ENCODE peak calls at places on chromosomes 1 and 21, in five cellular contexts. One of them, this sample, is unnamed.

GRCh38 chr1:161473363-161473762 is 31.9 kb upstream of the FCGR2A start:
- DNase-seq in right lobe of liver: no peak
- DNase-seq in suprapubic skin: no peak
- DNase-seq in GM12892: no peak
- DNase-seq in heart left ventricle: no peak
- DNase-seq in this sample: peak

GRCh38 chr1:68111804-68112436 is 61.5 kb upstream of the DIRAS3 start:
- DNase-seq in GM12892: no peak
- DNase-seq in right lobe of liver: no peak
- DNase-seq in suprapubic skin: no peak
- DNase-seq in heart left ventricle: peak
- DNase-seq in this sample: peak

GRCh38 chr1:183652107-183652506 is 1.0 kb downstream of the APOBEC4 start:
- DNase-seq in right lobe of liver: no peak
- DNase-seq in GM12892: no peak
- DNase-seq in heart left ventricle: no peak
- DNase-seq in suprapubic skin: no peak
- DNase-seq in this sample: no peak

GRCh38 chr1:12078938-12079861 is 16.1 kb downstream of the TNFRSF8 start:
- DNase-seq in heart left ventricle: no peak
- DNase-seq in right lobe of liver: no peak
- DNase-seq in suprapubic skin: no peak
- DNase-seq in GM12892: peak
- DNase-seq in this sample: peak

GRCh38 chr21:15289896-15290841 is 225.4 kb upstream of the NRIP1 start:
- DNase-seq in right lobe of liver: no peak
- DNase-seq in suprapubic skin: no peak
- DNase-seq in heart left ventricle: peak
- DNase-seq in GM12892: no peak
- DNase-seq in this sample: peak

GRCh38 chr1:78291443-78291842 is 199.3 kb upstream of the PTGFR start:
- DNase-seq in GM12892: no peak
- DNase-seq in heart left ventricle: no peak
- DNase-seq in right lobe of liver: no peak
- DNase-seq in suprapubic skin: no peak
- DNase-seq in this sample: no peak

GRCh38 chr1:159781992-159782391 is 1.2 kb downstream of the DUSP23 start:
- DNase-seq in right lobe of liver: no peak
- DNase-seq in suprapubic skin: no peak
- DNase-seq in GM12892: no peak
- DNase-seq in heart left ventricle: no peak
- DNase-seq in this sample: no peak

GRCh38 chr1:185363205-185363604 is 46.2 kb upstream of the IVNS1ABP start:
- DNase-seq in suprapubic skin: no peak
- DNase-seq in right lobe of liver: no peak
- DNase-seq in GM12892: no peak
- DNase-seq in heart left ventricle: no peak
- DNase-seq in this sample: no peak

GRCh38 chr1:203316626-203317093 is 11.3 kb downstream of the BTG2 start:
- DNase-seq in right lobe of liver: no peak
- DNase-seq in heart left ventricle: no peak
- DNase-seq in GM12892: no peak
- DNase-seq in suprapubic skin: no peak
- DNase-seq in this sample: no peak

GRCh38 chr1:161013591-161014513 is 7.1 kb downstream of the F11R start:
- DNase-seq in heart left ventricle: peak
- DNase-seq in right lobe of liver: peak
- DNase-seq in GM12892: peak
- DNase-seq in suprapubic skin: peak
- DNase-seq in this sample: no peak

GRCh38 chr1:39352881-39353280 is 138.6 kb upstream of the BMP8A start:
- DNase-seq in GM12892: no peak
- DNase-seq in suprapubic skin: no peak
- DNase-seq in right lobe of liver: no peak
- DNase-seq in heart left ventricle: no peak
- DNase-seq in this sample: no peak

GRCh38 chr1:43232071-43232470 is 37.7 kb upstream of the TMEM125 start:
- DNase-seq in heart left ventricle: no peak
- DNase-seq in suprapubic skin: no peak
- DNase-seq in GM12892: no peak
- DNase-seq in right lobe of liver: no peak
- DNase-seq in this sample: peak

GRCh38 chr1:168303716-168304540 is 23.3 kb downstream of the TBX19 start:
- DNase-seq in right lobe of liver: no peak
- DNase-seq in heart left ventricle: no peak
- DNase-seq in suprapubic skin: no peak
- DNase-seq in GM12892: no peak
- DNase-seq in this sample: no peak

GRCh38 chr1:90104941-90105593 is 110.2 kb downstream of the ZNF326 start:
- DNase-seq in GM12892: no peak
- DNase-seq in suprapubic skin: no peak
- DNase-seq in right lobe of liver: no peak
- DNase-seq in heart left ventricle: no peak
- DNase-seq in this sample: no peak

GRCh38 chr1:78088486-78088885 is 42.7 kb downstream of the GIPC2 start:
- DNase-seq in heart left ventricle: no peak
- DNase-seq in GM12892: no peak
- DNase-seq in right lobe of liver: no peak
- DNase-seq in suprapubic skin: no peak
- DNase-seq in this sample: no peak

GRCh38 chr1:54323324-54323739 is 82.9 kb downstream of the SSBP3 start:
- DNase-seq in heart left ventricle: no peak
- DNase-seq in right lobe of liver: peak
- DNase-seq in suprapubic skin: no peak
- DNase-seq in GM12892: no peak
- DNase-seq in this sample: no peak

GRCh38 chr21:45528028-45528705 is 14.1 kb downstream of the SLC19A1 start:
- DNase-seq in suprapubic skin: peak
- DNase-seq in right lobe of liver: peak
- DNase-seq in heart left ventricle: peak
- DNase-seq in GM12892: no peak
- DNase-seq in this sample: no peak

GRCh38 chr21:35265170-35265877 is 216.2 kb upstream of the RUNX1 start:
- DNase-seq in right lobe of liver: no peak
- DNase-seq in heart left ventricle: no peak
- DNase-seq in suprapubic skin: no peak
- DNase-seq in GM12892: no peak
- DNase-seq in this sample: no peak

GRCh38 chr1:183877321-183877720 is 72.4 kb downstream of the RGL1 start:
- DNase-seq in suprapubic skin: no peak
- DNase-seq in right lobe of liver: no peak
- DNase-seq in heart left ventricle: peak
- DNase-seq in GM12892: no peak
- DNase-seq in this sample: no peak

GRCh38 chr1:182556279-182556678 is 32.8 kb downstream of the RNASEL start:
- DNase-seq in GM12892: no peak
- DNase-seq in right lobe of liver: no peak
- DNase-seq in suprapubic skin: no peak
- DNase-seq in heart left ventricle: no peak
- DNase-seq in this sample: no peak

GRCh38 chr1:222077191-222077590 is 335.3 kb upstream of the DUSP10 start:
- DNase-seq in GM12892: no peak
- DNase-seq in heart left ventricle: no peak
- DNase-seq in suprapubic skin: no peak
- DNase-seq in right lobe of liver: no peak
- DNase-seq in this sample: no peak

GRCh38 chr1:98210563-98210962 is 289.7 kb upstream of the DPYD start:
- DNase-seq in suprapubic skin: no peak
- DNase-seq in right lobe of liver: no peak
- DNase-seq in heart left ventricle: no peak
- DNase-seq in GM12892: no peak
- DNase-seq in this sample: no peak

GRCh38 chr1:208430220-208430619 is 186.0 kb upstream of the PLXNA2 start:
- DNase-seq in suprapubic skin: no peak
- DNase-seq in GM12892: no peak
- DNase-seq in heart left ventricle: no peak
- DNase-seq in right lobe of liver: no peak
- DNase-seq in this sample: no peak

GRCh38 chr1:38500352-38500751 is 359.2 kb downstream of the RRAGC start:
- DNase-seq in heart left ventricle: no peak
- DNase-seq in GM12892: no peak
- DNase-seq in suprapubic skin: no peak
- DNase-seq in right lobe of liver: no peak
- DNase-seq in this sample: no peak

GRCh38 chr1:12088607-12089006 is 25.5 kb downstream of the TNFRSF8 start:
- DNase-seq in right lobe of liver: no peak
- DNase-seq in heart left ventricle: no peak
- DNase-seq in GM12892: no peak
- DNase-seq in suprapubic skin: no peak
- DNase-seq in this sample: no peak

GRCh38 chr1:165257969-165258459 is 98.5 kb downstream of the LMX1A start:
- DNase-seq in right lobe of liver: peak
- DNase-seq in suprapubic skin: peak
- DNase-seq in heart left ventricle: no peak
- DNase-seq in GM12892: peak
- DNase-seq in this sample: peak

GRCh38 chr1:93349231-93350135 is 3.8 kb downstream of the DR1 start:
- DNase-seq in suprapubic skin: no peak
- DNase-seq in GM12892: no peak
- DNase-seq in heart left ventricle: no peak
- DNase-seq in right lobe of liver: no peak
- DNase-seq in this sample: no peak

GRCh38 chr1:11196945-11197344 is 7.8 kb downstream of the ANGPTL7 start:
- DNase-seq in suprapubic skin: no peak
- DNase-seq in heart left ventricle: no peak
- DNase-seq in right lobe of liver: no peak
- DNase-seq in GM12892: no peak
- DNase-seq in this sample: no peak

GRCh38 chr1:226547754-226548191 is 791 bp upstream of the STUM start:
- DNase-seq in right lobe of liver: peak
- DNase-seq in suprapubic skin: peak
- DNase-seq in heart left ventricle: peak
- DNase-seq in GM12892: peak
- DNase-seq in this sample: peak

GRCh38 chr1:28028873-28029654 is 59.3 kb downstream of the EYA3 start:
- DNase-seq in right lobe of liver: no peak
- DNase-seq in heart left ventricle: no peak
- DNase-seq in suprapubic skin: no peak
- DNase-seq in GM12892: no peak
- DNase-seq in this sample: no peak

GRCh38 chr1:175508320-175509110 is 234.9 kb downstream of the TNR start:
- DNase-seq in heart left ventricle: no peak
- DNase-seq in right lobe of liver: no peak
- DNase-seq in GM12892: no peak
- DNase-seq in suprapubic skin: no peak
- DNase-seq in this sample: no peak

GRCh38 chr1:38741341-38741740 is 118.2 kb downstream of the RRAGC start:
- DNase-seq in suprapubic skin: no peak
- DNase-seq in right lobe of liver: no peak
- DNase-seq in heart left ventricle: no peak
- DNase-seq in GM12892: no peak
- DNase-seq in this sample: no peak

GRCh38 chr1:33905241-33905640 is 41.4 kb downstream of the HMGB4 start:
- DNase-seq in right lobe of liver: no peak
- DNase-seq in heart left ventricle: no peak
- DNase-seq in suprapubic skin: no peak
- DNase-seq in GM12892: no peak
- DNase-seq in this sample: no peak

GRCh38 chr1:119674110-119674509 is 26.0 kb upstream of the ZNF697 start:
- DNase-seq in heart left ventricle: no peak
- DNase-seq in GM12892: no peak
- DNase-seq in suprapubic skin: no peak
- DNase-seq in right lobe of liver: no peak
- DNase-seq in this sample: no peak

GRCh38 chr21:34647552-34647951 is 21.2 kb upstream of the CLIC6 start:
- DNase-seq in GM12892: no peak
- DNase-seq in suprapubic skin: no peak
- DNase-seq in right lobe of liver: no peak
- DNase-seq in heart left ventricle: no peak
- DNase-seq in this sample: no peak

GRCh38 chr1:64538389-64538788 is 68.5 kb downstream of the CACHD1 start:
- DNase-seq in right lobe of liver: no peak
- DNase-seq in GM12892: no peak
- DNase-seq in suprapubic skin: no peak
- DNase-seq in heart left ventricle: no peak
- DNase-seq in this sample: no peak

GRCh38 chr1:17630048-17630830 is 90.7 kb downstream of the ARHGEF10L start:
- DNase-seq in suprapubic skin: peak
- DNase-seq in right lobe of liver: peak
- DNase-seq in GM12892: no peak
- DNase-seq in heart left ventricle: no peak
- DNase-seq in this sample: no peak

GRCh38 chr1:170707959-170708666 is 44.2 kb downstream of the PRRX1 start:
- DNase-seq in heart left ventricle: no peak
- DNase-seq in suprapubic skin: no peak
- DNase-seq in GM12892: no peak
- DNase-seq in right lobe of liver: no peak
- DNase-seq in this sample: peak

GRCh38 chr1:231040019-231040799 is at the start of gene FAM89A:
- DNase-seq in GM12892: peak
- DNase-seq in heart left ventricle: peak
- DNase-seq in right lobe of liver: peak
- DNase-seq in suprapubic skin: peak
- DNase-seq in this sample: peak
- TF ChIP-seq POLR2A in GM12892: no peak
- TF ChIP-seq POLR2A in heart left ventricle: peak
- TF ChIP-seq POLR2A in right lobe of liver: peak
- TF ChIP-seq POLR2A in suprapubic skin: no peak
- TF ChIP-seq POLR2A in this sample: peak

DNA sequence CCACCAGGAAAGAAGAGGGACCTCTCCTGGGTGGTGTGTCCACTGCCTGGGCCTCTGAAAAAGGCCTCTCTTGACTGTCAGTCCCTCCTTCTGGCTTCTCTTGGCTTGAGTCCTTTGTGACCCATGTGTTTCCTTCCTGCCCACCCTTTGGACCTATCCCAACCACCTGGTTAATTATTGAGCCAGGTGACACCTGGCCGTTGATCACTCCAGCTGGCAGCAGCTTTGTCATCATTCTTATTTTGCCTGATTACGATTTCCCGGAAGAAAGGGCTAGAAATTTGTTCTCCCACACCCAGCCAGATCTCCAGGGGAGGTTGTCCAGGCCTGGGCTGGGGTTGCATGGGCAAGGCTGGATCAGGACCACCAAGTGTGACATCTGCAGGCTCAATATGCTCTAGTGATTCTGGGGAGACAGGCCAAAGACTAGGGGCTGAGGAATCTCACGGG is 24.8 kb downstream of the CSF1 start:
- DNase-seq in GM12892: no peak
- DNase-seq in right lobe of liver: peak
- DNase-seq in suprapubic skin: no peak
- DNase-seq in heart left ventricle: no peak
- DNase-seq in this sample: no peak
- TF ChIP-seq POLR2A in GM12892: no peak
- TF ChIP-seq POLR2A in right lobe of liver: no peak
- TF ChIP-seq POLR2A in suprapubic skin: no peak
- TF ChIP-seq POLR2A in heart left ventricle: no peak
- TF ChIP-seq POLR2A in this sample: no peak

GRCh38 chr1:244599937-244600350 is 53.0 kb upstream of the DESI2 start:
- DNase-seq in right lobe of liver: no peak
- DNase-seq in GM12892: peak
- DNase-seq in suprapubic skin: no peak
- DNase-seq in heart left ventricle: no peak
- DNase-seq in this sample: peak
- TF ChIP-seq POLR2A in right lobe of liver: no peak
- TF ChIP-seq POLR2A in GM12892: no peak
- TF ChIP-seq POLR2A in suprapubic skin: no peak
- TF ChIP-seq POLR2A in heart left ventricle: no peak
- TF ChIP-seq POLR2A in this sample: no peak

GRCh38 chr1:116531917-116532316 is 38.9 kb downstream of the CD58 start:
- DNase-seq in GM12892: no peak
- DNase-seq in right lobe of liver: no peak
- DNase-seq in heart left ventricle: no peak
- DNase-seq in suprapubic skin: no peak
- DNase-seq in this sample: no peak
- TF ChIP-seq POLR2A in GM12892: peak
- TF ChIP-seq POLR2A in right lobe of liver: no peak
- TF ChIP-seq POLR2A in heart left ventricle: no peak
- TF ChIP-seq POLR2A in suprapubic skin: no peak
- TF ChIP-seq POLR2A in this sample: no peak